ENCODE peak calls at places on chromosomes 16 and 17, in six cellular contexts. Y is left colon, E is mucosa of descending colon, O is transverse colon, W is fibroblast of gingiva, A is GM12891. P is an unnamed sample.

GRCh38 chr17:49031965-49032928 is 35.1 kb downstream of the IGF2BP1 start:
- DNase-seq in W (peak; percentile 66), O (peak; percentile 50), Y (peak; percentile 45), A (peak; percentile 67), E (no peak), P (peak; percentile 64)

GRCh38 chr16:19168173-19169080 is at the start of gene SYT17:
- DNase-seq in A (peak; percentile 42), W (no peak), Y (peak; percentile 71), O (peak; percentile 64), E (peak; percentile 83), P (peak; percentile 43)

GRCh38 chr17:17032131-17032692 is 10.0 kb upstream of the MPRIP start:
- DNase-seq in W (peak; percentile 62), O (peak; percentile 64), A (no peak), Y (peak; percentile 61), E (peak; percentile 75), P (no peak)

GRCh38 chr17:22515599-22515998 is 823.3 kb downstream of the KCNJ18 start:
- DNase-seq in E (no peak), A (no peak), O (no peak), W (no peak), Y (no peak), P (no peak)

GRCh38 chr17:56876766-56877179 is 37.1 kb downstream of the TRIM25 start:
- DNase-seq in O (no peak), A (no peak), Y (no peak), W (no peak), E (no peak), P (no peak)

GRCh38 chr17:78884148-78884870 is 18.7 kb downstream of the CEP295NL start:
- DNase-seq in Y (no peak), E (no peak), O (no peak), W (no peak), A (no peak), P (no peak)

GRCh38 chr16:69328854-69329316 is 1.5 kb downstream of the PDF start:
- DNase-seq in Y (no peak), W (peak; percentile 72), A (no peak), O (no peak), E (peak; percentile 36), P (no peak)

GRCh38 chr17:35726609-35727460 is 4.6 kb upstream of the RASL10B start:
- DNase-seq in Y (peak; percentile 52), W (peak; percentile 95), O (peak; percentile 50), E (peak; percentile 56), A (no peak), P (no peak)

GRCh38 chr16:70685061-70685937 is 554 bp downstream of the MTSS2 start:
- DNase-seq in Y (no peak), O (no peak), A (peak; percentile 73), W (no peak), E (no peak), P (no peak)

GRCh38 chr17:77409282-77410161 is 268.8 kb downstream of the SEC14L1 start:
- DNase-seq in A (no peak), O (peak; percentile 69), Y (peak; percentile 67), E (peak; percentile 75), W (peak; percentile 81), P (no peak)

GRCh38 chr17:82800885-82801284 is 38.9 kb downstream of the ZNF750 start:
- DNase-seq in W (no peak), A (no peak), O (no peak), E (peak; percentile 17), Y (no peak), P (no peak)

GRCh38 chr16:86789621-86790051 is 211.3 kb downstream of the FOXL1 start:
- DNase-seq in Y (no peak), A (no peak), O (no peak), W (peak; percentile 27), E (no peak), P (no peak)

GRCh38 chr17:55421179-55421934 is at the start of gene MMD:
- DNase-seq in E (peak; percentile 80), O (peak; percentile 67), W (no peak), A (peak; percentile 25), Y (peak; percentile 70), P (no peak)

GRCh38 chr16:88068476-88069396 is 117.5 kb downstream of the BANP start:
- DNase-seq in O (no peak), W (no peak), E (no peak), A (no peak), Y (no peak), P (no peak)

GRCh38 chr17:78844301-78845005 is 3.8 kb upstream of the USP36 start:
- DNase-seq in Y (no peak), O (no peak), E (no peak), W (peak; percentile 43), A (no peak), P (no peak)

GRCh38 chr17:43830510-43831145 is 2.3 kb downstream of the MPP3 start:
- DNase-seq in O (no peak), W (no peak), Y (no peak), A (no peak), E (no peak), P (no peak)

GRCh38 chr17:79280822-79281572 is 206.4 kb downstream of the ENGASE start:
- DNase-seq in E (no peak), W (no peak), O (no peak), Y (no peak), A (no peak), P (no peak)

GRCh38 chr16:70700101-70701020 is 14.5 kb upstream of the MTSS2 start:
- DNase-seq in O (no peak), A (no peak), Y (no peak), E (no peak), W (peak; percentile 17), P (no peak)

GRCh38 chr16:4558026-4558425 is 1.9 kb downstream of the C16orf96 start:
- DNase-seq in A (no peak), Y (no peak), E (no peak), O (no peak), W (no peak), P (no peak)

GRCh38 chr17:9890124-9890523 is 14.9 kb downstream of the RCVRN start:
- DNase-seq in A (peak; percentile 58), E (no peak), O (no peak), W (no peak), Y (no peak), P (peak; percentile 38)

GRCh38 chr16:87836844-87837581 is 32.3 kb downstream of the SLC7A5 start:
- DNase-seq in Y (no peak), W (no peak), E (no peak), O (no peak), A (no peak), P (no peak)

GRCh38 chr17:44170135-44170498 is 387 bp upstream of the ASB16 start:
- DNase-seq in Y (no peak), O (no peak), E (no peak), W (no peak), A (no peak), P (no peak)

GRCh38 chr16:81604960-81605383 is 160.4 kb downstream of the CMIP start:
- DNase-seq in W (peak; percentile 20), A (no peak), Y (no peak), E (no peak), O (no peak), P (no peak)

GRCh38 chr17:78707016-78707415 is 75.1 kb downstream of the CYTH1 start:
- DNase-seq in Y (no peak), A (no peak), O (no peak), E (no peak), W (no peak), P (no peak)

GRCh38 chr17:62626719-62627218 is 701 bp upstream of the MRC2 start:
- DNase-seq in W (peak; percentile 86), Y (peak; percentile 31), E (no peak), O (no peak), A (peak; percentile 44), P (no peak)

GRCh38 chr16:30054959-30055553 is 10.5 kb upstream of the ALDOA start:
- DNase-seq in W (no peak), Y (peak; percentile 68), E (peak; percentile 73), A (no peak), O (peak; percentile 54), P (peak; percentile 56)

GRCh38 chr17:57993471-57994365 is 5.7 kb upstream of the VEZF1 start:
- DNase-seq in O (no peak), E (no peak), W (no peak), Y (no peak), A (no peak), P (no peak)

GRCh38 chr16:22635801-22636200 is 125.1 kb downstream of the NPIPB5 start:
- DNase-seq in E (no peak), O (no peak), Y (no peak), W (no peak), A (no peak), P (no peak)

GRCh38 chr17:41967141-41967920 is 736 bp downstream of the CNP start:
- DNase-seq in O (peak; percentile 33), W (peak; percentile 12), E (no peak), Y (peak; percentile 47), A (no peak), P (peak; percentile 50)

GRCh38 chr17:81325057-81325973 is 30.2 kb upstream of the SLC38A10 start:
- DNase-seq in O (no peak), Y (no peak), A (no peak), E (no peak), W (no peak), P (no peak)

GRCh38 chr16:55502801-55503366 is 6.0 kb upstream of the LPCAT2 start:
- DNase-seq in Y (peak; percentile 94), E (peak; percentile 94), W (peak; percentile 91), A (no peak), O (peak; percentile 93), P (no peak)

GRCh38 chr16:67719778-67720144 is 645 bp upstream of the GFOD2 start:
- DNase-seq in O (peak; percentile 17), Y (peak; percentile 21), W (peak; percentile 47), E (peak; percentile 33), A (no peak), P (no peak)

GRCh38 chr17:55774834-55775233 is 24.0 kb downstream of the PCTP start:
- DNase-seq in E (no peak), O (no peak), W (no peak), Y (no peak), A (no peak), P (no peak)

GRCh38 chr17:19020016-19020415 is 15.5 kb upstream of the FAM83G start:
- DNase-seq in E (peak; percentile 17), Y (peak; percentile 2), A (no peak), O (no peak), W (no peak), P (no peak)

GRCh38 chr17:47682138-47682537 is 11.8 kb upstream of the TBKBP1 start:
- DNase-seq in Y (no peak), W (no peak), O (no peak), E (no peak), A (no peak), P (no peak)

P was measured in GM12892.